ENCODE peak calls at places on chromosomes 3 and 15, in ten cellular contexts. T, Z, C, R, Q, M, X, J, G and U are unnamed samples.

GRCh38 chr3:73070675-73071575 is 9.5 kb downstream of the EBLN2 start:
- DNase-seq in T (no peak), Z (no peak), C (no peak), R (no peak), Q (no peak), M (peak; percentile 69), X (no peak), J (no peak), G (peak; percentile 90), U (no peak)

GRCh38 chr3:32841875-32842505 is 24.2 kb downstream of the TRIM71 start:
- DNase-seq in T (no peak), Z (no peak), C (no peak), R (no peak), Q (no peak), M (no peak), X (no peak), J (no peak), G (peak; percentile 33), U (no peak)

GRCh38 chr15:60720493-60721231 is 241.7 kb upstream of the ICE2 start:
- DNase-seq in T (no peak), Z (no peak), C (no peak), R (no peak), Q (no peak), M (no peak), X (no peak), J (no peak), G (no peak), U (no peak)

GRCh38 chr3:77102916-77103769 is 63.2 kb downstream of the ROBO2 start:
- DNase-seq in T (no peak), Z (no peak), C (no peak), R (no peak), Q (no peak), M (no peak), X (no peak), J (no peak), G (peak; percentile 11), U (peak; percentile 81)

GRCh38 chr3:64311424-64311920 is 86.2 kb upstream of the PRICKLE2 start:
- DNase-seq in T (no peak), Z (no peak), C (no peak), R (no peak), Q (no peak), M (no peak), X (no peak), J (no peak), G (peak; percentile 73), U (no peak)

GRCh38 chr3:174439621-174440349 is 419.3 kb upstream of the NAALADL2 start:
- DNase-seq in T (peak; percentile 42), Z (no peak), C (peak; percentile 91), R (peak; percentile 25), Q (no peak), M (peak; percentile 97), X (no peak), J (peak; percentile 50), G (peak; percentile 98), U (no peak)

GRCh38 chr3:72756900-72757299 is 91.3 kb downstream of the SHQ1 start:
- DNase-seq in T (no peak), Z (no peak), C (no peak), R (no peak), Q (no peak), M (no peak), X (no peak), J (peak; percentile 18), G (no peak), U (no peak)

GRCh38 chr15:58407366-58407765 is 24.4 kb upstream of the LIPC start:
- DNase-seq in T (no peak), Z (no peak), C (no peak), R (no peak), Q (no peak), M (no peak), X (no peak), J (no peak), G (no peak), U (no peak)

GRCh38 chr3:156803949-156804741 is 22.0 kb upstream of the LEKR1 start:
- DNase-seq in T (no peak), Z (no peak), C (no peak), R (no peak), Q (no peak), M (no peak), X (no peak), J (no peak), G (no peak), U (no peak)

GRCh38 chr3:13021141-13021933 is 51.9 kb downstream of the IQSEC1 start:
- DNase-seq in T (no peak), Z (no peak), C (no peak), R (no peak), Q (no peak), M (no peak), X (peak; percentile 49), J (peak; percentile 54), G (peak; percentile 18), U (peak; percentile 81)

GRCh38 chr3:43448098-43448497 is 161.8 kb downstream of the SNRK start:
- DNase-seq in T (no peak), Z (no peak), C (no peak), R (no peak), Q (no peak), M (no peak), X (no peak), J (no peak), G (no peak), U (no peak)

GRCh38 chr3:169581633-169582032 is 81.9 kb downstream of the MECOM start:
- DNase-seq in T (no peak), Z (no peak), C (no peak), R (no peak), Q (no peak), M (no peak), X (no peak), J (no peak), G (peak; percentile 46), U (no peak)

DNA sequence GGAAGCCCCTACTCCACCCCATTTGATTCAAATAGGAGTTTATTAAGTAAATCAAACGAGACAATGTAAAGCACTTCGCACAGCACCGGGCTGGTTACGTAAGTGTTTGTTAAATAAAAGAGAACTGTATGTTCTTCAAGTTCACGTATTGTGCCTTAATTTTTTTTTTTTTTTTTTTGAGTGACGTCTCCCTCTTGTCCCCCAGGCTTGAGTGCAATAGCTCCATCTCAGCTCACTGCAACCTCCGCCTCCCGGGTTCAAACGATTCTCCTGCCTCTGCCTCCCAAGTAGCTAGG is 1.3 kb upstream of the WWTR1 start:
- DNase-seq in T (no peak), Z (no peak), C (no peak), R (no peak), Q (no peak), M (no peak), X (no peak), J (no peak), G (no peak), U (no peak)
- TF ChIP-seq CTCF in T (no peak), Z (no peak), C (no peak), R (no peak), Q (no peak), M (no peak), X (no peak), J (no peak), G (no peak), U (no peak)

GRCh38 chr3:81216192-81216591 is 545.3 kb downstream of the GBE1 start:
- DNase-seq in T (no peak), Z (no peak), C (no peak), R (no peak), Q (no peak), M (peak; percentile 15), X (peak; percentile 20), J (no peak), G (peak; percentile 86), U (no peak)

GRCh38 chr3:81214626-81215025 is 546.8 kb downstream of the GBE1 start:
- DNase-seq in T (no peak), Z (no peak), C (no peak), R (no peak), Q (no peak), M (no peak), X (no peak), J (no peak), G (peak; percentile 32), U (no peak)

DNA sequence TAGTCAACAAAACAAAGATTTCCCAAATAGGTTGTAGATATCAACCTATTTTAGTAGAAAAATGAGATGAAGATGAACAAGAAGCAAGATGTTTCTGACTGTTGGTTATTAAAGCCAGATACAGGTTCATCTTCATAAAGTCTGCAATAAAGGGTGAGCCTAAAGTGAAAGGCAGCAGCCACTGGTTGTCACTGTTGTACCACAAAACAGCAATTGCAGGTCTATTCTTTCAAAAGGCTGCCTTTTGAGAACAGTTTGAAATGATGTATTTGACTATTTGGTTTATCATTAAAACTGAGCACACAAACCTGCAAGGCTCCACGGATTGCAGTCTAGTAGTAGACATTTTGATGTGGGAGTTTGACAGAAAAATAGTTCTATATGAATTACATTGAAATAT is 543.4 kb downstream of the GBE1 start:
- DNase-seq in T (no peak), Z (no peak), C (no peak), R (peak; percentile 46), Q (no peak), M (peak; percentile 55), X (peak; percentile 56), J (no peak), G (peak; percentile 72), U (no peak)
- TF ChIP-seq CTCF in T (no peak), Z (peak; percentile 67), C (no peak), R (peak; percentile 81), Q (no peak), M (peak; percentile 50), X (peak; percentile 90), J (peak; percentile 10), G (peak; percentile 72), U (no peak)

GRCh38 chr3:55554621-55555020 is 67.5 kb upstream of the WNT5A start:
- DNase-seq in T (no peak), Z (no peak), C (no peak), R (peak; percentile 68), Q (peak; percentile 36), M (no peak), X (no peak), J (no peak), G (no peak), U (no peak)

GRCh38 chr3:55551644-55552043 is 64.5 kb upstream of the WNT5A start:
- DNase-seq in T (no peak), Z (no peak), C (no peak), R (no peak), Q (no peak), M (no peak), X (no peak), J (no peak), G (no peak), U (no peak)

GRCh38 chr3:55544219-55544618 is 57.1 kb upstream of the WNT5A start:
- DNase-seq in T (no peak), Z (no peak), C (no peak), R (no peak), Q (no peak), M (no peak), X (no peak), J (no peak), G (no peak), U (no peak)

GRCh38 chr3:55547086-55547666 is 60.1 kb upstream of the WNT5A start:
- DNase-seq in T (no peak), Z (no peak), C (no peak), R (no peak), Q (no peak), M (no peak), X (no peak), J (no peak), G (no peak), U (no peak)

GRCh38 chr3:55549172-55549571 is 62.1 kb upstream of the WNT5A start:
- DNase-seq in T (no peak), Z (no peak), C (no peak), R (no peak), Q (no peak), M (peak; percentile 21), X (no peak), J (no peak), G (no peak), U (no peak)
- TF ChIP-seq CTCF in T (no peak), Z (peak; percentile 48), C (no peak), R (no peak), Q (no peak), M (no peak), X (no peak), J (no peak), G (peak; percentile 20), U (peak; percentile 41)

GRCh38 chr15:65773386-65774111 is 18.5 kb downstream of the DENND4A start:
- DNase-seq in T (no peak), Z (no peak), C (no peak), R (no peak), Q (no peak), M (no peak), X (no peak), J (no peak), G (no peak), U (no peak)
- TF ChIP-seq CTCF in T (no peak), Z (no peak), C (no peak), R (no peak), Q (no peak), M (no peak), X (no peak), J (no peak), G (no peak), U (no peak)